ENCODE peak calls at places on chromosomes 1 and 21, in eight cellular contexts. One of them, this sample, is unnamed.

GRCh38 chr1:4694492-4694891 is 40.1 kb downstream of the AJAP1 start:
- DNase-seq in AG04449: no peak
- DNase-seq in pancreas: no peak
- DNase-seq in osteocyte: no peak
- DNase-seq in GM13976: no peak
- DNase-seq in HFF-Myc: no peak
- DNase-seq in A549: no peak
- DNase-seq in WTC11: no peak
- DNase-seq in this sample: no peak

GRCh38 chr1:920008-920407 is 3.7 kb upstream of the SAMD11 start:
- DNase-seq in GM13976: no peak
- DNase-seq in AG04449: no peak
- DNase-seq in WTC11: no peak
- DNase-seq in osteocyte: no peak
- DNase-seq in HFF-Myc: no peak
- DNase-seq in A549: no peak
- DNase-seq in pancreas: no peak
- DNase-seq in this sample: no peak

GRCh38 chr1:116474921-116475849 is 95.6 kb downstream of the CD58 start:
- DNase-seq in HFF-Myc: no peak
- DNase-seq in AG04449: no peak
- DNase-seq in pancreas: no peak
- DNase-seq in osteocyte: no peak
- DNase-seq in A549: peak; percentile 6
- DNase-seq in GM13976: no peak
- DNase-seq in WTC11: no peak
- DNase-seq in this sample: no peak

GRCh38 chr1:112772781-112773180 is 57.6 kb upstream of the PPM1J start:
- DNase-seq in osteocyte: no peak
- DNase-seq in GM13976: no peak
- DNase-seq in WTC11: no peak
- DNase-seq in AG04449: no peak
- DNase-seq in A549: no peak
- DNase-seq in HFF-Myc: no peak
- DNase-seq in pancreas: no peak
- DNase-seq in this sample: no peak

GRCh38 chr1:21573971-21574458 is 64.8 kb downstream of the ALPL start:
- DNase-seq in WTC11: peak; percentile 83
- DNase-seq in A549: peak; percentile 70
- DNase-seq in GM13976: no peak
- DNase-seq in AG04449: no peak
- DNase-seq in HFF-Myc: peak; percentile 46
- DNase-seq in osteocyte: no peak
- DNase-seq in pancreas: peak; percentile 81
- DNase-seq in this sample: peak; percentile 59

GRCh38 chr1:17108786-17109185 is 10.5 kb downstream of the PADI2 start:
- DNase-seq in AG04449: no peak
- DNase-seq in GM13976: no peak
- DNase-seq in osteocyte: no peak
- DNase-seq in HFF-Myc: no peak
- DNase-seq in pancreas: no peak
- DNase-seq in A549: no peak
- DNase-seq in WTC11: no peak
- DNase-seq in this sample: no peak

GRCh38 chr1:1079408-1080121 is 5.5 kb upstream of the RNF223 start:
- DNase-seq in WTC11: peak; percentile 65
- DNase-seq in osteocyte: peak; percentile 94
- DNase-seq in pancreas: peak; percentile 81
- DNase-seq in AG04449: peak; percentile 55
- DNase-seq in HFF-Myc: peak; percentile 61
- DNase-seq in A549: peak; percentile 92
- DNase-seq in GM13976: peak; percentile 80
- DNase-seq in this sample: peak; percentile 75

GRCh38 chr1:42163536-42164503 is 725 bp downstream of the GUCA2A start:
- DNase-seq in AG04449: no peak
- DNase-seq in A549: no peak
- DNase-seq in HFF-Myc: no peak
- DNase-seq in osteocyte: no peak
- DNase-seq in pancreas: no peak
- DNase-seq in WTC11: no peak
- DNase-seq in GM13976: no peak
- DNase-seq in this sample: no peak

GRCh38 chr1:87887095-87887494 is 558.4 kb downstream of the LMO4 start:
- DNase-seq in pancreas: no peak
- DNase-seq in WTC11: no peak
- DNase-seq in HFF-Myc: no peak
- DNase-seq in A549: no peak
- DNase-seq in GM13976: no peak
- DNase-seq in AG04449: no peak
- DNase-seq in osteocyte: no peak
- DNase-seq in this sample: no peak

GRCh38 chr21:36551731-36552457 is 72.0 kb upstream of the CLDN14 start:
- DNase-seq in GM13976: no peak
- DNase-seq in HFF-Myc: peak; percentile 91
- DNase-seq in A549: no peak
- DNase-seq in WTC11: no peak
- DNase-seq in pancreas: no peak
- DNase-seq in osteocyte: peak; percentile 11
- DNase-seq in AG04449: peak; percentile 81
- DNase-seq in this sample: no peak

GRCh38 chr1:57860931-57861600 is 437.2 kb upstream of the DAB1 start:
- DNase-seq in AG04449: no peak
- DNase-seq in WTC11: no peak
- DNase-seq in A549: no peak
- DNase-seq in osteocyte: no peak
- DNase-seq in pancreas: no peak
- DNase-seq in GM13976: no peak
- DNase-seq in HFF-Myc: no peak
- DNase-seq in this sample: no peak

GRCh38 chr1:193456883-193457282 is 270.5 kb upstream of the B3GALT2 start:
- DNase-seq in AG04449: no peak
- DNase-seq in GM13976: no peak
- DNase-seq in WTC11: no peak
- DNase-seq in osteocyte: no peak
- DNase-seq in A549: no peak
- DNase-seq in pancreas: no peak
- DNase-seq in HFF-Myc: no peak
- DNase-seq in this sample: no peak

GRCh38 chr1:167186198-167186750 is 34.4 kb upstream of the POU2F1 start:
- DNase-seq in AG04449: no peak
- DNase-seq in A549: no peak
- DNase-seq in pancreas: no peak
- DNase-seq in osteocyte: no peak
- DNase-seq in GM13976: no peak
- DNase-seq in WTC11: no peak
- DNase-seq in HFF-Myc: no peak
- DNase-seq in this sample: no peak

GRCh38 chr1:106956721-106957120 is 99.8 kb upstream of the PRMT6 start:
- DNase-seq in HFF-Myc: peak; percentile 16
- DNase-seq in osteocyte: no peak
- DNase-seq in pancreas: no peak
- DNase-seq in A549: no peak
- DNase-seq in AG04449: no peak
- DNase-seq in WTC11: no peak
- DNase-seq in GM13976: no peak
- DNase-seq in this sample: no peak

GRCh38 chr1:45924736-45925135 is 121.3 kb downstream of the MAST2 start:
- DNase-seq in AG04449: no peak
- DNase-seq in A549: peak; percentile 10
- DNase-seq in pancreas: no peak
- DNase-seq in osteocyte: no peak
- DNase-seq in GM13976: no peak
- DNase-seq in HFF-Myc: no peak
- DNase-seq in WTC11: no peak
- DNase-seq in this sample: no peak

GRCh38 chr1:12001249-12001917 is 17.9 kb upstream of the MIIP start:
- DNase-seq in GM13976: peak; percentile 61
- DNase-seq in A549: peak; percentile 52
- DNase-seq in HFF-Myc: no peak
- DNase-seq in AG04449: no peak
- DNase-seq in WTC11: peak; percentile 77
- DNase-seq in osteocyte: no peak
- DNase-seq in pancreas: no peak
- DNase-seq in this sample: no peak

GRCh38 chr21:32940079-32941014 is 85.4 kb upstream of the OLIG2 start:
- DNase-seq in HFF-Myc: no peak
- DNase-seq in pancreas: no peak
- DNase-seq in A549: peak; percentile 42
- DNase-seq in WTC11: peak; percentile 41
- DNase-seq in AG04449: no peak
- DNase-seq in osteocyte: no peak
- DNase-seq in GM13976: peak; percentile 40
- DNase-seq in this sample: peak; percentile 50

GRCh38 chr1:158793604-158794003 is 12.6 kb upstream of the OR6N2 start:
- DNase-seq in GM13976: no peak
- DNase-seq in osteocyte: no peak
- DNase-seq in HFF-Myc: no peak
- DNase-seq in WTC11: peak; percentile 58
- DNase-seq in pancreas: no peak
- DNase-seq in A549: no peak
- DNase-seq in AG04449: no peak
- DNase-seq in this sample: peak; percentile 12

GRCh38 chr21:45989355-45990048 is 7.9 kb downstream of the COL6A1 start:
- DNase-seq in A549: no peak
- DNase-seq in WTC11: peak; percentile 7
- DNase-seq in AG04449: no peak
- DNase-seq in pancreas: peak; percentile 56
- DNase-seq in HFF-Myc: no peak
- DNase-seq in osteocyte: no peak
- DNase-seq in GM13976: no peak
- DNase-seq in this sample: no peak

GRCh38 chr1:243926803-243927245 is 76.8 kb upstream of the AKT3 start:
- DNase-seq in AG04449: peak; percentile 96
- DNase-seq in osteocyte: no peak
- DNase-seq in HFF-Myc: peak; percentile 65
- DNase-seq in GM13976: no peak
- DNase-seq in pancreas: no peak
- DNase-seq in A549: peak; percentile 77
- DNase-seq in WTC11: no peak
- DNase-seq in this sample: no peak

GRCh38 chr1:59779949-59780348 is 34.8 kb upstream of the HOOK1 start:
- DNase-seq in WTC11: peak; percentile 14
- DNase-seq in GM13976: no peak
- DNase-seq in AG04449: no peak
- DNase-seq in osteocyte: no peak
- DNase-seq in pancreas: no peak
- DNase-seq in A549: peak; percentile 7
- DNase-seq in HFF-Myc: no peak
- DNase-seq in this sample: no peak
- TF ChIP-seq CTCF in WTC11: no peak
- TF ChIP-seq CTCF in GM13976: no peak
- TF ChIP-seq CTCF in AG04449: no peak
- TF ChIP-seq CTCF in osteocyte: no peak
- TF ChIP-seq CTCF in pancreas: no peak
- TF ChIP-seq CTCF in A549: no peak
- TF ChIP-seq CTCF in HFF-Myc: peak; percentile 24
- TF ChIP-seq CTCF in this sample: no peak

GRCh38 chr1:109191377-109191776 is 22.3 kb upstream of the SARS1 start:
- DNase-seq in osteocyte: no peak
- DNase-seq in pancreas: no peak
- DNase-seq in A549: no peak
- DNase-seq in WTC11: peak; percentile 46
- DNase-seq in HFF-Myc: no peak
- DNase-seq in GM13976: no peak
- DNase-seq in AG04449: no peak
- DNase-seq in this sample: no peak
- TF ChIP-seq CTCF in osteocyte: peak; percentile 17
- TF ChIP-seq CTCF in pancreas: no peak
- TF ChIP-seq CTCF in A549: no peak
- TF ChIP-seq CTCF in WTC11: peak; percentile 13
- TF ChIP-seq CTCF in HFF-Myc: peak; percentile 41
- TF ChIP-seq CTCF in GM13976: peak; percentile 11
- TF ChIP-seq CTCF in AG04449: peak; percentile 23
- TF ChIP-seq CTCF in this sample: peak; percentile 35

DNA sequence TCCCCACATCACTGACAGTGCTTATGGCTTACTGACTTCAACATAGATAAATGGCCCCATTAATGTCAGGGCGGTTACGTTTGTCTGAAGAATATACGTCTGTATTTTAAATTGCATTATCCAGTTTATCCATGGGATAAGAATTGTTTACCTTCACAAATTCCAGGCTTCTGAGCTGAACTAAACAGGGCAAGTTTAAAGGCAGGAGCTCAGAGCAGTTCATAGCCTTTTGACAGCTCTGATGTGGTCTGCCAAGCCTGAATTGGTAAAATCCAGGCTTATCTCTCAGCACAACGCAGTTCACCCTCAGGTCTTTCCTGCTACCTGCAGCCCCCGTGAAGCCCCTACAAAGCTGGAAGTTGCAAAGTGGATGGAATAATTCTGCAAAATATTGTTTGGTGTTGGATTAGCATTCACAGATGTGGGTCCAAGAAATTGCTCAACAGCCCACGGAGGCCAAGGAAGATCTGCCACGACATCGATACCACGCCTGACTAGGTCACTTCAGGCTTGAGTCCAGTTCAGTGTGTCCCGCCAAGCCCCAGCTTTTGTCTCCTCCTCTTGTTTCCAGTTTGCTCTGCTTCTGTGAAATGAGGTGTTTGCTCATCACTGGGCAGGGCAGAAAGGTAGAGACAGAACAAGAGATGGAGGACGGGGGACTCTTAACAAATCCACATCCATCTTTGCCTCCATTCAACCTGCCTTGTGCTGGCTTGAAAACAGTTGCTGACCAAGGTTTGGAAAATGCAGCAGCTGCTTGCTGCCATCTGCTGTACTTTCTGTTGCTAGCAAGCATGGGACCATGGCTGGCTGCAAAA is 79.8 kb upstream of the GREM2 start:
- DNase-seq in pancreas: no peak
- DNase-seq in WTC11: peak; percentile 50
- DNase-seq in osteocyte: no peak
- DNase-seq in GM13976: no peak
- DNase-seq in A549: peak; percentile 63
- DNase-seq in HFF-Myc: peak; percentile 48
- DNase-seq in AG04449: no peak
- DNase-seq in this sample: no peak
- TF ChIP-seq CTCF in pancreas: no peak
- TF ChIP-seq CTCF in WTC11: no peak
- TF ChIP-seq CTCF in osteocyte: peak; percentile 90
- TF ChIP-seq CTCF in GM13976: peak; percentile 23
- TF ChIP-seq CTCF in A549: peak; percentile 68
- TF ChIP-seq CTCF in HFF-Myc: peak; percentile 82
- TF ChIP-seq CTCF in AG04449: peak; percentile 85
- TF ChIP-seq CTCF in this sample: peak; percentile 25

DNA sequence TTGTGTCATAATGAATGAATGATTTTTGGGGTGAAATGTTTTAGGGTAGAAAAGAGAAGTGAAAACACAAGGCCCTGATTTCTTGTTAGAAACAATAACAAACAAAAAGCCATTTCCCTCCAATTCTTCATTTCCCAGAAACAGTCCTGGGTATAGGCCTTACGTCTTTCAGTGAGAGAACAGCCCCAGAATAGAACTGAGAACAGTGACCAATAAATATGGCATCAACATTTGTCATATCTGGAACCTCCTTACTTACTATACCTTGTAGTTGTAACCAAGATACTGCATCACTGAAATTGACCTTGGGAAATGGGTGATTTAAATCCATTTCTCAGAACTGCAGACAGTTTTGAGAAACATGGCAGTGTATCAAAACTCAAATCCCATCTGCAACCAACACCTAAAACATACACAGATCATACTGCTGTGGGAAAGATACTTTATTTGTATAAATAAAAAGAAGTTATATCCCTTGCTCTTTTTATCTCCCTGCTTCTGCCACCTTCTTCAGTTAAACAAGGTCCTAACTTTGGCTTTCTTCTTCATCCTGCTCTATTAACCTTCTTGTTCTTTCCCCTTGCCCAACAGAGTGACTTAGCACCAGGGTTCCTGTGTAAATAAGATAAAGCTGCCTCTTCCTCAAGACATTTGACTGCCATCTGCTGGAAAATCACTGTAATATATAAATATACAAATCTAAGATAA is 19.5 kb downstream of the XKR8 start:
- DNase-seq in pancreas: no peak
- DNase-seq in GM13976: peak; percentile 50
- DNase-seq in AG04449: no peak
- DNase-seq in WTC11: no peak
- DNase-seq in A549: peak; percentile 65
- DNase-seq in HFF-Myc: peak; percentile 12
- DNase-seq in osteocyte: no peak
- DNase-seq in this sample: peak; percentile 36
- TF ChIP-seq CTCF in pancreas: no peak
- TF ChIP-seq CTCF in GM13976: peak; percentile 30
- TF ChIP-seq CTCF in AG04449: peak; percentile 11
- TF ChIP-seq CTCF in WTC11: no peak
- TF ChIP-seq CTCF in A549: peak; percentile 60
- TF ChIP-seq CTCF in HFF-Myc: peak; percentile 21
- TF ChIP-seq CTCF in osteocyte: peak; percentile 67
- TF ChIP-seq CTCF in this sample: peak; percentile 39